ENCODE peak calls at places on chromosome 19, in seven cellular contexts. One of them, this sample, is unnamed.

GRCh38 chr19:49224856-49225255 is 67.3 kb downstream of the TRPM4 start:
- DNase-seq in AG04450: no peak
- DNase-seq in T-helper 9 cell: no peak
- DNase-seq in stomach: peak; percentile 71
- DNase-seq in kidney epithelial cell: no peak
- DNase-seq in endothelial cell: peak; percentile 74
- DNase-seq in stimulated activated CD8-positive, alpha-beta memory T cell treated with anti-CD3 and anti-CD28 coated beads, Interleukin-7, amount 100 ng/mL, for 4 hours: no peak
- DNase-seq in this sample: peak; percentile 88

GRCh38 chr19:2552859-2553258 is 76.9 kb downstream of the GADD45B start:
- DNase-seq in AG04450: no peak
- DNase-seq in T-helper 9 cell: peak; percentile 23
- DNase-seq in stomach: no peak
- DNase-seq in kidney epithelial cell: no peak
- DNase-seq in endothelial cell: no peak
- DNase-seq in stimulated activated CD8-positive, alpha-beta memory T cell treated with anti-CD3 and anti-CD28 coated beads, Interleukin-7, amount 100 ng/mL, for 4 hours: peak; percentile 45
- DNase-seq in this sample: peak; percentile 98

GRCh38 chr19:29769997-29770396 is 41.8 kb upstream of the CCNE1 start:
- DNase-seq in AG04450: no peak
- DNase-seq in T-helper 9 cell: no peak
- DNase-seq in stomach: no peak
- DNase-seq in kidney epithelial cell: no peak
- DNase-seq in endothelial cell: no peak
- DNase-seq in stimulated activated CD8-positive, alpha-beta memory T cell treated with anti-CD3 and anti-CD28 coated beads, Interleukin-7, amount 100 ng/mL, for 4 hours: no peak
- DNase-seq in this sample: no peak

GRCh38 chr19:35040826-35041547 is 534 bp upstream of the HPN start:
- DNase-seq in AG04450: no peak
- DNase-seq in T-helper 9 cell: no peak
- DNase-seq in stomach: peak; percentile 96
- DNase-seq in kidney epithelial cell: no peak
- DNase-seq in endothelial cell: peak; percentile 45
- DNase-seq in stimulated activated CD8-positive, alpha-beta memory T cell treated with anti-CD3 and anti-CD28 coated beads, Interleukin-7, amount 100 ng/mL, for 4 hours: no peak
- DNase-seq in this sample: no peak

GRCh38 chr19:2933490-2933910 is 11.3 kb downstream of the ZNF77 start:
- DNase-seq in AG04450: no peak
- DNase-seq in T-helper 9 cell: no peak
- DNase-seq in stomach: no peak
- DNase-seq in kidney epithelial cell: no peak
- DNase-seq in endothelial cell: no peak
- DNase-seq in stimulated activated CD8-positive, alpha-beta memory T cell treated with anti-CD3 and anti-CD28 coated beads, Interleukin-7, amount 100 ng/mL, for 4 hours: no peak
- DNase-seq in this sample: no peak

GRCh38 chr19:604355-604754 is 14.7 kb downstream of the HCN2 start:
- DNase-seq in AG04450: no peak
- DNase-seq in T-helper 9 cell: no peak
- DNase-seq in stomach: no peak
- DNase-seq in kidney epithelial cell: no peak
- DNase-seq in endothelial cell: no peak
- DNase-seq in stimulated activated CD8-positive, alpha-beta memory T cell treated with anti-CD3 and anti-CD28 coated beads, Interleukin-7, amount 100 ng/mL, for 4 hours: no peak
- DNase-seq in this sample: no peak

GRCh38 chr19:28966737-28967401 is 246.1 kb downstream of the UQCRFS1 start:
- DNase-seq in AG04450: no peak
- DNase-seq in T-helper 9 cell: no peak
- DNase-seq in stomach: no peak
- DNase-seq in kidney epithelial cell: peak; percentile 28
- DNase-seq in endothelial cell: no peak
- DNase-seq in stimulated activated CD8-positive, alpha-beta memory T cell treated with anti-CD3 and anti-CD28 coated beads, Interleukin-7, amount 100 ng/mL, for 4 hours: no peak
- DNase-seq in this sample: no peak

GRCh38 chr19:42132030-42132628 is at the start of gene POU2F2:
- DNase-seq in AG04450: no peak
- DNase-seq in T-helper 9 cell: peak; percentile 83
- DNase-seq in stomach: peak; percentile 54
- DNase-seq in kidney epithelial cell: no peak
- DNase-seq in endothelial cell: no peak
- DNase-seq in stimulated activated CD8-positive, alpha-beta memory T cell treated with anti-CD3 and anti-CD28 coated beads, Interleukin-7, amount 100 ng/mL, for 4 hours: peak; percentile 92
- DNase-seq in this sample: no peak

GRCh38 chr19:11375143-11375948 is 880 bp downstream of the SWSAP1 start:
- DNase-seq in AG04450: no peak
- DNase-seq in T-helper 9 cell: peak; percentile 56
- DNase-seq in stomach: peak; percentile 59
- DNase-seq in kidney epithelial cell: no peak
- DNase-seq in endothelial cell: peak; percentile 66
- DNase-seq in stimulated activated CD8-positive, alpha-beta memory T cell treated with anti-CD3 and anti-CD28 coated beads, Interleukin-7, amount 100 ng/mL, for 4 hours: peak; percentile 25
- DNase-seq in this sample: peak; percentile 61

GRCh38 chr19:36140289-36141038 is 598 bp downstream of the CAPNS1 start:
- DNase-seq in AG04450: no peak
- DNase-seq in T-helper 9 cell: no peak
- DNase-seq in stomach: peak; percentile 39
- DNase-seq in kidney epithelial cell: no peak
- DNase-seq in endothelial cell: peak; percentile 39
- DNase-seq in stimulated activated CD8-positive, alpha-beta memory T cell treated with anti-CD3 and anti-CD28 coated beads, Interleukin-7, amount 100 ng/mL, for 4 hours: no peak
- DNase-seq in this sample: peak; percentile 48

GRCh38 chr19:18496980-18497256 is 25.0 kb downstream of the ELL start:
- DNase-seq in AG04450: no peak
- DNase-seq in T-helper 9 cell: no peak
- DNase-seq in stomach: no peak
- DNase-seq in kidney epithelial cell: no peak
- DNase-seq in endothelial cell: no peak
- DNase-seq in stimulated activated CD8-positive, alpha-beta memory T cell treated with anti-CD3 and anti-CD28 coated beads, Interleukin-7, amount 100 ng/mL, for 4 hours: no peak
- DNase-seq in this sample: no peak

GRCh38 chr19:30577551-30578090 is 205.4 kb downstream of the ZNF536 start:
- DNase-seq in AG04450: no peak
- DNase-seq in T-helper 9 cell: no peak
- DNase-seq in stomach: no peak
- DNase-seq in kidney epithelial cell: no peak
- DNase-seq in endothelial cell: no peak
- DNase-seq in stimulated activated CD8-positive, alpha-beta memory T cell treated with anti-CD3 and anti-CD28 coated beads, Interleukin-7, amount 100 ng/mL, for 4 hours: no peak
- DNase-seq in this sample: no peak

GRCh38 chr19:10708261-10708660 is 7.0 kb downstream of the QTRT1 start:
- DNase-seq in AG04450: no peak
- DNase-seq in T-helper 9 cell: no peak
- DNase-seq in stomach: no peak
- DNase-seq in kidney epithelial cell: no peak
- DNase-seq in endothelial cell: no peak
- DNase-seq in stimulated activated CD8-positive, alpha-beta memory T cell treated with anti-CD3 and anti-CD28 coated beads, Interleukin-7, amount 100 ng/mL, for 4 hours: no peak
- DNase-seq in this sample: no peak

GRCh38 chr19:10699650-10700335 is 1.4 kb upstream of the QTRT1 start:
- DNase-seq in AG04450: peak; percentile 23
- DNase-seq in T-helper 9 cell: peak; percentile 70
- DNase-seq in stomach: peak; percentile 74
- DNase-seq in kidney epithelial cell: no peak
- DNase-seq in endothelial cell: peak; percentile 59
- DNase-seq in stimulated activated CD8-positive, alpha-beta memory T cell treated with anti-CD3 and anti-CD28 coated beads, Interleukin-7, amount 100 ng/mL, for 4 hours: peak; percentile 51
- DNase-seq in this sample: peak; percentile 69

GRCh38 chr19:17947815-17948473 is 15.1 kb downstream of the CCDC124 start:
- DNase-seq in AG04450: peak; percentile 70
- DNase-seq in T-helper 9 cell: peak; percentile 91
- DNase-seq in stomach: peak; percentile 90
- DNase-seq in kidney epithelial cell: peak; percentile 55
- DNase-seq in endothelial cell: peak; percentile 99
- DNase-seq in stimulated activated CD8-positive, alpha-beta memory T cell treated with anti-CD3 and anti-CD28 coated beads, Interleukin-7, amount 100 ng/mL, for 4 hours: peak; percentile 90
- DNase-seq in this sample: peak; percentile 94

GRCh38 chr19:8088752-8089663 is 36.4 kb downstream of the CCL25 start:
- DNase-seq in AG04450: no peak
- DNase-seq in T-helper 9 cell: no peak
- DNase-seq in stomach: no peak
- DNase-seq in kidney epithelial cell: no peak
- DNase-seq in endothelial cell: no peak
- DNase-seq in stimulated activated CD8-positive, alpha-beta memory T cell treated with anti-CD3 and anti-CD28 coated beads, Interleukin-7, amount 100 ng/mL, for 4 hours: no peak
- DNase-seq in this sample: no peak

GRCh38 chr19:13842294-13843103 is 34.4 kb upstream of the NANOS3 start:
- DNase-seq in AG04450: no peak
- DNase-seq in T-helper 9 cell: peak; percentile 79
- DNase-seq in stomach: peak; percentile 85
- DNase-seq in kidney epithelial cell: no peak
- DNase-seq in endothelial cell: peak; percentile 74
- DNase-seq in stimulated activated CD8-positive, alpha-beta memory T cell treated with anti-CD3 and anti-CD28 coated beads, Interleukin-7, amount 100 ng/mL, for 4 hours: no peak
- DNase-seq in this sample: peak; percentile 43

GRCh38 chr19:7292950-7293794 is 1.0 kb downstream of the INSR start:
- DNase-seq in AG04450: no peak
- DNase-seq in T-helper 9 cell: no peak
- DNase-seq in stomach: peak; percentile 41
- DNase-seq in kidney epithelial cell: no peak
- DNase-seq in endothelial cell: peak; percentile 25
- DNase-seq in stimulated activated CD8-positive, alpha-beta memory T cell treated with anti-CD3 and anti-CD28 coated beads, Interleukin-7, amount 100 ng/mL, for 4 hours: no peak
- DNase-seq in this sample: no peak

GRCh38 chr19:37845932-37846331 is 60.5 kb downstream of the WDR87 start:
- DNase-seq in AG04450: no peak
- DNase-seq in T-helper 9 cell: no peak
- DNase-seq in stomach: no peak
- DNase-seq in kidney epithelial cell: no peak
- DNase-seq in endothelial cell: no peak
- DNase-seq in stimulated activated CD8-positive, alpha-beta memory T cell treated with anti-CD3 and anti-CD28 coated beads, Interleukin-7, amount 100 ng/mL, for 4 hours: no peak
- DNase-seq in this sample: no peak

GRCh38 chr19:13623686-13624405 is 117.6 kb upstream of the CACNA1A start:
- DNase-seq in AG04450: no peak
- DNase-seq in T-helper 9 cell: no peak
- DNase-seq in stomach: no peak
- DNase-seq in kidney epithelial cell: no peak
- DNase-seq in endothelial cell: no peak
- DNase-seq in stimulated activated CD8-positive, alpha-beta memory T cell treated with anti-CD3 and anti-CD28 coated beads, Interleukin-7, amount 100 ng/mL, for 4 hours: no peak
- DNase-seq in this sample: no peak

GRCh38 chr19:1874554-1875185 is 10.6 kb downstream of the ABHD17A start:
- DNase-seq in AG04450: no peak
- DNase-seq in T-helper 9 cell: no peak
- DNase-seq in stomach: no peak
- DNase-seq in kidney epithelial cell: no peak
- DNase-seq in endothelial cell: no peak
- DNase-seq in stimulated activated CD8-positive, alpha-beta memory T cell treated with anti-CD3 and anti-CD28 coated beads, Interleukin-7, amount 100 ng/mL, for 4 hours: no peak
- DNase-seq in this sample: no peak

GRCh38 chr19:56167064-56167578 is 8.7 kb upstream of the GALP start:
- DNase-seq in AG04450: no peak
- DNase-seq in T-helper 9 cell: no peak
- DNase-seq in stomach: no peak
- DNase-seq in kidney epithelial cell: no peak
- DNase-seq in endothelial cell: no peak
- DNase-seq in stimulated activated CD8-positive, alpha-beta memory T cell treated with anti-CD3 and anti-CD28 coated beads, Interleukin-7, amount 100 ng/mL, for 4 hours: no peak
- DNase-seq in this sample: no peak

This sample was measured in MV-4-11.